ENCODE peak calls at places on chromosome X, in five cellular contexts. C is T-helper 1 cell, V is KBM-7, R is brain pericyte, N is AG08396. F is an unnamed sample.

GRCh38 chrX:38165023-38165422 is 55.6 kb downstream of the SRPX start:
- DNase-seq in V (no peak), C (no peak), N (no peak), R (no peak), F (no peak)

GRCh38 chrX:129875669-129876068 is 30.3 kb upstream of the UTP14A start:
- DNase-seq in V (peak), C (no peak), R (no peak), N (peak), F (peak)

GRCh38 chrX:104681214-104681613 is 115.2 kb downstream of the IL1RAPL2 start:
- DNase-seq in N (no peak), V (no peak), R (no peak), C (no peak), F (no peak)

GRCh38 chrX:134782796-134783195 is 124.5 kb upstream of the PLAC1 start:
- DNase-seq in R (no peak), N (no peak), V (peak), C (no peak), F (peak)

GRCh38 chrX:38206542-38206941 is 14.1 kb downstream of the SRPX start:
- DNase-seq in R (no peak), N (no peak), V (no peak), C (no peak), F (peak)

GRCh38 chrX:11446951-11447350 is 153.7 kb downstream of the AMELX start:
- DNase-seq in N (no peak), V (no peak), R (no peak), C (no peak), F (no peak)

GRCh38 chrX:3280706-3281105 is 65.7 kb downstream of the MXRA5 start:
- DNase-seq in N (no peak), R (no peak), C (no peak), V (no peak), F (no peak)

GRCh38 chrX:97267376-97267775 is 383.7 kb downstream of the RPA4 start:
- DNase-seq in N (no peak), V (no peak), R (no peak), C (no peak), F (no peak)

GRCh38 chrX:97126020-97126419 is 242.3 kb downstream of the RPA4 start:
- DNase-seq in N (peak), R (no peak), V (no peak), C (no peak), F (peak)